ENCODE peak calls at places on chromosomes 6 and 20, in six cellular contexts. P is heart left ventricle, L is transverse colon, V is NB4, Q is GM12878, Y is ovary. B is an unnamed sample.

GRCh38 chr20:3115190-3116107 is 30.9 kb upstream of the AVP start:
- DNase-seq in P (no peak), L (no peak), V (peak), Q (peak), Y (peak), B (peak)

GRCh38 chr20:11018668-11019170 is 344.9 kb upstream of the JAG1 start:
- DNase-seq in P (no peak), L (no peak), V (no peak), Q (no peak), Y (no peak), B (no peak)

GRCh38 chr20:17315491-17316231 is 88.8 kb downstream of the PCSK2 start:
- DNase-seq in P (no peak), L (no peak), V (no peak), Q (no peak), Y (no peak), B (no peak)

GRCh38 chr6:4450237-4450636 is 314.9 kb upstream of the ECI2 start:
- DNase-seq in P (no peak), L (no peak), V (no peak), Q (no peak), Y (no peak), B (no peak)

GRCh38 chr20:16273812-16274560 is 299.3 kb downstream of the KIF16B start:
- DNase-seq in P (no peak), L (no peak), V (no peak), Q (no peak), Y (no peak), B (no peak)

GRCh38 chr6:85660181-85660611 is 17.5 kb upstream of the SYNCRIP start:
- DNase-seq in P (no peak), L (no peak), V (no peak), Q (no peak), Y (no peak), B (no peak)

GRCh38 chr6:118344014-118344670 is 204.0 kb upstream of the PLN start:
- DNase-seq in P (no peak), L (no peak), V (no peak), Q (no peak), Y (no peak), B (no peak)

GRCh38 chr20:50462093-50462685 is 48.0 kb upstream of the PTPN1 start:
- DNase-seq in P (no peak), L (no peak), V (no peak), Q (no peak), Y (no peak), B (no peak)

GRCh38 chr6:21578523-21578922 is 15.0 kb upstream of the SOX4 start:
- DNase-seq in P (no peak), L (no peak), V (no peak), Q (no peak), Y (no peak), B (no peak)

GRCh38 chr6:131430531-131430930 is 142.5 kb upstream of the ARG1 start:
- DNase-seq in P (no peak), L (no peak), V (no peak), Q (no peak), Y (no peak), B (no peak)

GRCh38 chr20:58907481-58908137 is 55.1 kb downstream of the GNAS start:
- DNase-seq in P (peak), L (peak), V (peak), Q (peak), Y (peak), B (peak)

GRCh38 chr20:56358600-56359211 is at the start of gene FAM210B:
- DNase-seq in P (peak), L (peak), V (peak), Q (no peak), Y (peak), B (peak)

GRCh38 chr6:159826968-159827647 is 27.0 kb downstream of the PNLDC1 start:
- DNase-seq in P (peak), L (no peak), V (no peak), Q (no peak), Y (no peak), B (no peak)

GRCh38 chr6:125781307-125781868 is 9.4 kb upstream of the NCOA7 start:
- DNase-seq in P (no peak), L (peak), V (no peak), Q (no peak), Y (no peak), B (no peak)

GRCh38 chr20:1803216-1804128 is 91.7 kb upstream of the SIRPA start:
- DNase-seq in P (peak), L (peak), V (peak), Q (no peak), Y (peak), B (peak)

GRCh38 chr20:15846446-15846845 is 726.8 kb downstream of the KIF16B start:
- DNase-seq in P (no peak), L (no peak), V (no peak), Q (no peak), Y (no peak), B (no peak)

GRCh38 chr20:3777726-3778629 is 3.3 kb downstream of the SPEF1 start:
- DNase-seq in P (peak), L (peak), V (no peak), Q (no peak), Y (peak), B (no peak)

GRCh38 chr20:10171864-10172751 is 46.5 kb upstream of the SNAP25 start:
- DNase-seq in P (peak), L (peak), V (peak), Q (no peak), Y (peak), B (no peak)

GRCh38 chr6:90411292-90411781 is 114.7 kb upstream of the BACH2 start:
- DNase-seq in P (no peak), L (no peak), V (no peak), Q (peak), Y (no peak), B (no peak)

GRCh38 chr6:68237205-68237604 is 397.9 kb upstream of the ADGRB3 start:
- DNase-seq in P (no peak), L (no peak), V (no peak), Q (no peak), Y (no peak), B (no peak)

GRCh38 chr20:59004763-59005522 is 2.1 kb downstream of the CTSZ start:
- DNase-seq in P (peak), L (peak), V (peak), Q (peak), Y (no peak), B (peak)

GRCh38 chr20:18154342-18154741 is 16.7 kb downstream of the KAT14 start:
- DNase-seq in P (no peak), L (no peak), V (no peak), Q (no peak), Y (no peak), B (no peak)

GRCh38 chr6:95790787-95791186 is 213.5 kb downstream of the MANEA start:
- DNase-seq in P (no peak), L (no peak), V (no peak), Q (no peak), Y (no peak), B (no peak)

GRCh38 chr6:153031335-153031955 is 28.9 kb upstream of the MTRF1L start:
- DNase-seq in P (no peak), L (no peak), V (no peak), Q (no peak), Y (no peak), B (no peak)

GRCh38 chr6:160793652-160794051 is 91.6 kb downstream of the PLG start:
- DNase-seq in P (no peak), L (no peak), V (no peak), Q (no peak), Y (no peak), B (no peak)

GRCh38 chr6:100593522-100593921 is 128.8 kb upstream of the SIM1 start:
- DNase-seq in P (no peak), L (no peak), V (no peak), Q (no peak), Y (no peak), B (no peak)

GRCh38 chr6:92315312-92315711 is 1104.0 kb downstream of the EPHA7 start:
- DNase-seq in P (no peak), L (no peak), V (no peak), Q (no peak), Y (no peak), B (no peak)

GRCh38 chr6:150813319-150813992 is 52.0 kb upstream of the MTHFD1L start:
- DNase-seq in P (no peak), L (no peak), V (no peak), Q (peak), Y (no peak), B (no peak)

GRCh38 chr6:168192195-168192900 is 113.3 kb upstream of the FRMD1 start:
- DNase-seq in P (peak), L (no peak), V (no peak), Q (no peak), Y (no peak), B (no peak)

GRCh38 chr20:41133709-41134361 is 3.5 kb upstream of the PLCG1 start:
- DNase-seq in P (no peak), L (peak), V (peak), Q (peak), Y (no peak), B (peak)

GRCh38 chr6:90898763-90899162 is 311.9 kb upstream of the MAP3K7 start:
- DNase-seq in P (no peak), L (no peak), V (no peak), Q (no peak), Y (no peak), B (no peak)

GRCh38 chr6:123965894-123966293 is 162.2 kb downstream of the NKAIN2 start:
- DNase-seq in P (no peak), L (no peak), V (no peak), Q (no peak), Y (no peak), B (no peak)

GRCh38 chr20:35304956-35305355 is 12.7 kb upstream of the FAM83C start:
- DNase-seq in P (no peak), L (no peak), V (no peak), Q (no peak), Y (no peak), B (no peak)

GRCh38 chr6:38912378-38912777 is 136.2 kb upstream of the GLP1R start:
- DNase-seq in P (no peak), L (no peak), V (no peak), Q (no peak), Y (no peak), B (no peak)

DNA sequence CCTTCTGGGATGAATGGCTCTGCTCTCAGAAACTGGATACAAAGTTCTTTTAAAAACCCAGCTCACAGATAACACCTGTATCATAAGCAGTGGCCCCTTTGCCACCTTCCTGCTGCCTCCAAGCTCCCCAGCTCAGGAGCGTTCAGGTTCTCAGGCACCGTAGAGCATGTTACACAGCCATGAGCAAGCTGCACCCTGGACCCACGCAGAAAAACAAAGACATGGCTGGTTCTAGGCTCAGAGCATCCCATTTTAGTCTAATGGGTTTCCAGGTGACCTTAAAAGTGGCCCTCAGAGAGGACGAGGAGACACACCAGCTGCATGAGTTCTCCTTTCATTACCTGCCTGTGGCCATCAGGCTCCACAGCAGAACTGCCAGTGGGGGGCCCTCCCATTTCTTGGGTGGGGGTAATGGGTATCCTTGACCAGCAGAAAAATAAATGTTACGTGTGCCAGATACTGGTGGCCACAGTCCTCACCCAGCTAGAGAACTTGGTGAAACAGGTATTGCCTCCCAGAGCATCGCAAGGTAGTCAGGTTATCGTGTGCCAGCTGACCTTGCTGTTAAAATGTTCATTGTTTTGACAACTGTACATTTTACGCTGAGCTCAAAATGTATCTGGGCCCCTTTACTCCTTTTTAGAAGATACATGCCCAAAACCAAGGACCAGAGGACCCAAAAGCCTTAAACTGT is 7.5 kb downstream of the PSMA7 start:
- DNase-seq in P (no peak), L (no peak), V (no peak), Q (no peak), Y (no peak), B (no peak)
- TF ChIP-seq POLR2A in P (no peak), L (no peak), V (no peak), Q (peak), Y (no peak), B (peak)

DNA sequence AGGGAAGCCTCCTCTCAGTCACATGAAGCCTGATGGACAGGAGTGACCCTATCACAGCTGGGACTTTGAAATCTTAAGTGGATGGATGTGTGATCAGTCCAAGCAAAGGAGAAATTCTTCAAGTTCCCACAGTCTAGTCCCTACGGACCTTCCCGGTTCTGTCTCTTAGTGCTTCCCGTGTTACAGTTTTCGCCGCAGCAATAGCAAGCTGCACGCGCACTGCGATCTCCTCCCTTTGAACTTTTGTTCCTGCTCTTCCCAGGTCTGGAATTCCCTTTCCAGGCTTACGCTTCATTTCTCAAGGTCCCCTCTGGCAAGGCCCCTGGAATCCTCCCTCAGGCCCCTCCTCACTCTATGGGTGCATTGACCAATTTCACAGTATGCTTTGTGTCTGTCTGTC is 89.2 kb downstream of the VEGFA start:
- DNase-seq in P (no peak), L (no peak), V (no peak), Q (no peak), Y (no peak), B (no peak)
- TF ChIP-seq POLR2A in P (no peak), L (no peak), V (no peak), Q (no peak), Y (no peak), B (no peak)

GRCh38 chr20:54207743-54208491 is at the start of gene PFDN4:
- DNase-seq in P (peak), L (peak), V (peak), Q (peak), Y (peak), B (peak)
- TF ChIP-seq POLR2A in P (peak), L (no peak), V (peak), Q (peak), Y (peak), B (peak)

GRCh38 chr6:69866351-69867074 is at the start of gene COL19A1:
- DNase-seq in P (peak), L (peak), V (peak), Q (peak), Y (peak), B (no peak)
- TF ChIP-seq POLR2A in P (no peak), L (no peak), V (no peak), Q (peak), Y (no peak), B (peak)

GRCh38 chr20:63886921-63887320 is 8.0 kb upstream of the DNAJC5 start:
- DNase-seq in P (no peak), L (no peak), V (no peak), Q (no peak), Y (no peak), B (no peak)

GRCh38 chr20:63882257-63883208 is 12.4 kb upstream of the DNAJC5 start:
- DNase-seq in P (no peak), L (no peak), V (no peak), Q (no peak), Y (no peak), B (no peak)

GRCh38 chr20:63886054-63886419 is 8.9 kb upstream of the DNAJC5 start:
- DNase-seq in P (no peak), L (no peak), V (no peak), Q (no peak), Y (no peak), B (no peak)

GRCh38 chr20:63885264-63886053 is 9.5 kb upstream of the DNAJC5 start:
- DNase-seq in P (no peak), L (peak), V (no peak), Q (no peak), Y (no peak), B (no peak)

GRCh38 chr20:63884506-63885263 is 10.2 kb upstream of the DNAJC5 start:
- DNase-seq in P (no peak), L (no peak), V (no peak), Q (no peak), Y (no peak), B (no peak)
- TF ChIP-seq POLR2A in P (peak), L (no peak), V (no peak), Q (peak), Y (no peak), B (no peak)

GRCh38 chr6:30883743-30884520 is at the start of gene DDR1:
- DNase-seq in P (peak), L (peak), V (peak), Q (no peak), Y (peak), B (peak)
- TF ChIP-seq POLR2A in P (no peak), L (peak), V (no peak), Q (peak), Y (peak), B (no peak)

GRCh38 chr6:3363296-3364025 is 93.4 kb downstream of the SLC22A23 start:
- DNase-seq in P (no peak), L (peak), V (no peak), Q (no peak), Y (no peak), B (no peak)
- TF ChIP-seq POLR2A in P (no peak), L (peak), V (no peak), Q (no peak), Y (no peak), B (no peak)